ENCODE peak calls at places on chromosomes 13 and 19, in eight cellular contexts. Y is left ventricle myocardium superior; K is activated CD8-positive, alpha-beta memory T cell treated with anti-CD3 and anti-CD28 coated beads for 4 hours; J is SHP77 treated with DMSO at 0.1 percent for 48 hours; Z is cardiac muscle cell; H is KBM-7; D is NCI-H1105; P is NCI-H460. M is an unnamed sample.

GRCh38 chr19:4831351-4832340 is at the start of gene TICAM1:
- DNase-seq in J (no peak), P (peak), D (no peak), Z (peak), H (peak), Y (peak), K (peak), M (peak)

GRCh38 chr13:113151745-113152707 is 6.4 kb upstream of the PROZ start:
- DNase-seq in D (no peak), H (no peak), K (no peak), Z (peak), Y (no peak), J (no peak), P (no peak), M (no peak)

GRCh38 chr13:58960909-58961308 is 1202.8 kb downstream of the DIAPH3 start:
- DNase-seq in J (peak), H (peak), D (peak), P (peak), Z (peak), Y (no peak), K (no peak), M (peak)

GRCh38 chr19:40592170-40592569 is 9.0 kb upstream of the LTBP4 start:
- DNase-seq in D (peak), H (peak), Z (peak), P (no peak), J (peak), K (no peak), Y (no peak), M (peak)

GRCh38 chr19:7832781-7833180 is 2.8 kb downstream of the EVI5L start:
- DNase-seq in Z (peak), H (no peak), Y (no peak), K (no peak), P (no peak), J (no peak), D (no peak), M (no peak)

GRCh38 chr19:46265217-46265828 is 31.5 kb upstream of the HIF3A start:
- DNase-seq in P (peak), H (peak), Y (no peak), K (peak), D (peak), J (peak), Z (peak), M (peak)

GRCh38 chr13:27372896-27373295 is 51.5 kb upstream of the GTF3A start:
- DNase-seq in J (peak), Z (peak), K (no peak), D (peak), Y (no peak), H (no peak), P (no peak), M (peak)

GRCh38 chr19:49361438-49362047 is 673 bp downstream of the TEAD2 start:
- DNase-seq in J (no peak), K (no peak), Z (peak), D (no peak), H (no peak), P (peak), Y (peak), M (no peak)

GRCh38 chr19:48630289-48631036 is 6.7 kb downstream of the DBP start:
- DNase-seq in J (no peak), Y (peak), D (peak), H (no peak), Z (peak), P (no peak), K (no peak), M (no peak)

GRCh38 chr19:46745521-46746280 is at the start of gene FKRP:
- DNase-seq in Z (no peak), Y (peak), J (no peak), H (no peak), P (no peak), K (no peak), D (no peak), M (no peak)

M was measured in NCI-H510A treated with DMSO at 0.1 percent for 48 hours.